ENCODE peak calls at places on chromosome 21, in five cellular contexts. K is fibroblast of lung, M is astrocyte, D is IMR-90, Y is colonic mucosa. H is an unnamed sample.

GRCh38 chr21:20998456-20998789 is 214 bp downstream of the NCAM2 start:
- DNase-seq in M (no peak), D (no peak), Y (no peak), K (no peak), H (no peak)

GRCh38 chr21:17264182-17264581 is 248.7 kb upstream of the CXADR start:
- DNase-seq in Y (no peak), D (no peak), K (no peak), M (no peak), H (no peak)

GRCh38 chr21:36120304-36120902 is 14.5 kb upstream of the CBR3 start:
- DNase-seq in D (peak; percentile 8), K (peak; percentile 43), M (no peak), Y (peak; percentile 27), H (no peak)

GRCh38 chr21:28979092-28979491 is 13.6 kb downstream of the LTN1 start:
- DNase-seq in D (no peak), Y (no peak), M (no peak), K (no peak), H (no peak)

GRCh38 chr21:8992731-8993174 is 1528.6 kb upstream of the TPTE start:
- DNase-seq in K (no peak), M (peak; percentile 59), D (no peak), Y (no peak), H (no peak)

GRCh38 chr21:37848721-37849490 is 67.4 kb downstream of the KCNJ6 start:
- DNase-seq in Y (no peak), D (no peak), M (peak; percentile 66), K (no peak), H (no peak)

GRCh38 chr21:17512245-17513213 is at the start of gene CXADR:
- DNase-seq in K (peak; percentile 24), Y (peak; percentile 91), M (peak; percentile 7), D (no peak), H (peak; percentile 85)

GRCh38 chr21:42861311-42862122 is 17.8 kb downstream of the WDR4 start:
- DNase-seq in D (no peak), Y (no peak), M (no peak), K (no peak), H (no peak)

GRCh38 chr21:36545776-36546511 is 66.0 kb upstream of the CLDN14 start:
- DNase-seq in M (peak; percentile 62), D (no peak), Y (no peak), K (no peak), H (no peak)

GRCh38 chr21:16302851-16303282 is 573.1 kb downstream of the USP25 start:
- DNase-seq in K (no peak), M (peak; percentile 95), D (peak; percentile 12), Y (no peak), H (no peak)

GRCh38 chr21:42381347-42381984 is 14.4 kb downstream of the TMPRSS3 start:
- DNase-seq in M (peak; percentile 6), Y (peak; percentile 85), D (peak; percentile 46), K (peak; percentile 43), H (peak; percentile 48)

GRCh38 chr21:25342811-25343210 is 264.5 kb downstream of the MRPL39 start:
- DNase-seq in M (peak; percentile 81), D (peak; percentile 36), K (no peak), Y (no peak), H (no peak)

GRCh38 chr21:36202721-36203602 is 46.3 kb downstream of the DOP1B start:
- DNase-seq in M (no peak), Y (no peak), K (no peak), D (peak; percentile 47), H (no peak)

GRCh38 chr21:45954271-45954670 is 27.3 kb upstream of the COL6A1 start:
- DNase-seq in Y (no peak), K (peak; percentile 54), D (no peak), M (no peak), H (no peak)
- H3K9ac ChIP-seq in Y (no peak overlapping the region), K (no peak overlapping the region), D (no peak overlapping the region), M (no peak overlapping the region), H (no peak overlapping the region)

DNA sequence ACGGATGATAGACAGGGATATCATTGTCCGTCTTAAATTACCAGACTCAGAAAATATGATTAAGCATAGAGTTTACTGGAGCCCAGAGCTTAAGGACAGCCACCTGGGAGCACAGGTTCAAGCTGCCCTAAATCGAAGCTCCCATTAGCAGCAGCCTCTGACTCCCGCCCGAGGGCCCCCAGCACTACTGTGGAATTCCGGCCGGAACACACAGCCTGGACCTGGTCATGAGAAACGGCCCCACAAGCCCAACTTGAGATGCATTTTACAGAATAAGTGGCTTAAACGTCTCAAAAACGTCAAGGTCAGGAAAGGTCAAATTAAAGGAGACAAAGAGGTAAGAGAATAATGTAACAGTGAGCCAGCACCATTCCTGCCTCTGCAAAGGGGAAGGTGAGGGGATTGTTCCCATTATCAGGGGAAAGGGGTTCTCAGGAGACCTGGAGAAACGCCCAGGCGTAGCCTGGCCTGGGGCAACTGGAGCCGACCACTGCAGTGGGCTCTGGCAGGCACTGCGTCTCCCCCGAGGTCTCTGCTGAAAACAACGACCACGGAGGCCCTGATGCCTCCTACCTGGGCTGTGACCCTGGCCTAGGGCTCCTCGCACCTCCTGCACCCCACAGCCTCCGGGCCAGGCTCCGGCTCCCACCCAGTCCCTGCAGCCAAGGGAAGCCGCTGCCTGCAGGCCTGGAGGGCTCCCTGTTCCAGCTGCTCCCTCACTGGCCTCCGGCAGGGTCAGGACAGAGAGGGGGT is 11.5 kb upstream of the COL6A1 start:
- DNase-seq in M (no peak), K (no peak), D (no peak), Y (no peak), H (no peak)
- H3K9ac ChIP-seq in M (no peak overlapping the region), K (no peak overlapping the region), D (no peak overlapping the region), Y (no peak overlapping the region), H (no peak overlapping the region)

DNA sequence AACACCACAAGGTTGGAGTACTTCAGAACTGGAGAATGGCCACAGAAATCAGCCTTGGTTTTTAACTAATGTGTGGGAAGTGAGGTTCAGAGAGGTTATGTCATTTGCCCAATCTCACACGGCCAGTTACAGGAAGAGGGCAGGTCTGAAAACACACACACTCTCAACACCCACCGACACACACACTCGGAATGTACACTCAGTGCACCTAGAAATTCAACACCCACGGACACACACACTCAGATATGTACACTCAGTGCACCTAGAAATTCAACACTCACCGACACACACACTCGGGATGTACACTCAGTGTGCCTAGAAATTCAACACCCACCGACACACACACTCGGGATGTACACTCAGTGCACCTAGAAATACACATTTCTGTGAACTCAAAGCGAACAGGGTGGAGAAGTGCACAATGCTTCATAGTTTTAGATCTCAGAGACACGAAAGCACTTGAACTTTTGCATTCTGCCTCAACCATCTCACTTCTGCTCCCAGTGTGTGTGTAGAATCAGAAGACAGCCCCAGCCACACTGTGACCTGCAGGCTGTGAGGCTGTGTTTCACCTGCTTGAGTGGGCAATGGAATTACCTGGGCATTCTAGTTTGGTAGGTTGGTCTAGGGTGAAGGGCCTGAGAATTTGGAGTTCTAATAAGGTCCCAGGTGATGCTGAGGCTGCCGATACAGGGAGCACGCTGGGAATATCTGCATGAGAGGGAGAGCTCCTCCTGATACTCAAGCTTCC is 170.5 kb downstream of the CLIC6 start:
- DNase-seq in D (no peak), K (no peak), Y (no peak), M (no peak), H (no peak)
- H3K9ac ChIP-seq in D (no peak overlapping the region), K (no peak overlapping the region), Y (no peak overlapping the region), M (no peak overlapping the region), H (no peak overlapping the region)

GRCh38 chr21:44489962-44490361 is 34.7 kb downstream of the LRRC3 start:
- DNase-seq in Y (no peak), D (no peak), K (no peak), M (no peak), H (no peak)
- H3K9ac ChIP-seq in Y (no peak overlapping the region), D (no peak overlapping the region), K (no peak overlapping the region), M (no peak overlapping the region), H (no peak overlapping the region)

GRCh38 chr21:33267250-33267649 is 1.1 kb downstream of the IL10RB start:
- DNase-seq in Y (no peak), M (no peak), D (no peak), K (no peak), H (no peak)
- H3K9ac ChIP-seq in Y (peak overlapping the region; percentile 95), M (peak overlapping the region; percentile 87), D (peak overlapping the region; percentile 69), K (no peak overlapping the region), H (no peak overlapping the region)

H was measured in mammary epithelial cell.